ENCODE peak calls at places on chromosomes 3 and 15, in eight cellular contexts. F is testis; G is T follicular helper cell; S is dermis blood vessel endothelial cell; W is substantia nigra; N is cardiac muscle cell; R is left cardiac atrium; Q is stimulated activated CD8-positive, alpha-beta memory T cell treated with anti-CD3 and anti-CD28 coated beads, Interleukin-4, amount 100 ng/mL, for 24 hours. P is an unnamed sample.

GRCh38 chr3:66555214-66555844 is 54.5 kb upstream of the LRIG1 start:
- DNase-seq in F (no peak), G (no peak), S (no peak), W (no peak), N (no peak), R (no peak), Q (no peak), P (no peak)

GRCh38 chr3:141261472-141262171 is 30.0 kb downstream of the PXYLP1 start:
- DNase-seq in F (no peak), G (no peak), S (no peak), W (no peak), N (no peak), R (no peak), Q (no peak), P (no peak)

GRCh38 chr15:87348746-87349145 is 907.8 kb downstream of the NTRK3 start:
- DNase-seq in F (no peak), G (no peak), S (no peak), W (no peak), N (peak; percentile 11), R (no peak), Q (no peak), P (no peak)

GRCh38 chr15:100050877-100051786 is 290.6 kb downstream of the ADAMTS17 start:
- DNase-seq in F (no peak), G (no peak), S (no peak), W (no peak), N (no peak), R (no peak), Q (no peak), P (no peak)

GRCh38 chr15:27854601-27855000 is 244.5 kb downstream of the OCA2 start:
- DNase-seq in F (no peak), G (no peak), S (no peak), W (no peak), N (no peak), R (no peak), Q (no peak), P (no peak)

GRCh38 chr15:100337422-100338044 is 4.2 kb downstream of the ADAMTS17 start:
- DNase-seq in F (no peak), G (no peak), S (no peak), W (no peak), N (no peak), R (no peak), Q (no peak), P (no peak)

GRCh38 chr3:170469151-170470062 is 50.7 kb downstream of the CLDN11 start:
- DNase-seq in F (no peak), G (no peak), S (no peak), W (no peak), N (no peak), R (no peak), Q (no peak), P (no peak)

GRCh38 chr15:60396964-60397771 is 618 bp downstream of the ANXA2 start:
- DNase-seq in F (peak; percentile 64), G (peak; percentile 11), S (peak; percentile 69), W (no peak), N (peak; percentile 78), R (peak; percentile 77), Q (peak; percentile 34), P (peak; percentile 76)

GRCh38 chr3:154730221-154730620 is 300.2 kb upstream of the GPR149 start:
- DNase-seq in F (no peak), G (no peak), S (no peak), W (no peak), N (no peak), R (no peak), Q (no peak), P (no peak)

GRCh38 chr3:43759297-43759782 is 68.6 kb downstream of the ABHD5 start:
- DNase-seq in F (no peak), G (no peak), S (peak; percentile 79), W (no peak), N (peak; percentile 46), R (peak; percentile 40), Q (no peak), P (peak; percentile 9)

GRCh38 chr3:134104031-134104430 is 74.3 kb upstream of the SLCO2A1 start:
- DNase-seq in F (no peak), G (no peak), S (peak; percentile 57), W (no peak), N (peak; percentile 17), R (no peak), Q (no peak), P (no peak)

GRCh38 chr3:152564454-152564853 is 270.5 kb upstream of the P2RY1 start:
- DNase-seq in F (no peak), G (no peak), S (no peak), W (no peak), N (no peak), R (no peak), Q (no peak), P (no peak)

GRCh38 chr3:152438181-152438580 is 169.5 kb downstream of the MBNL1 start:
- DNase-seq in F (no peak), G (no peak), S (no peak), W (no peak), N (no peak), R (no peak), Q (no peak), P (no peak)

GRCh38 chr15:83911345-83911744 is 257.4 kb downstream of the ADAMTSL3 start:
- DNase-seq in F (no peak), G (no peak), S (no peak), W (no peak), N (no peak), R (no peak), Q (no peak), P (no peak)

GRCh38 chr15:78415284-78415683 is 22.7 kb upstream of the IREB2 start:
- DNase-seq in F (no peak), G (no peak), S (peak; percentile 41), W (no peak), N (peak; percentile 47), R (no peak), Q (no peak), P (no peak)

GRCh38 chr3:110741891-110742290 is 329.7 kb upstream of the NECTIN3 start:
- DNase-seq in F (no peak), G (no peak), S (no peak), W (no peak), N (no peak), R (no peak), Q (no peak), P (no peak)

GRCh38 chr15:94584833-94585244 is 353.5 kb downstream of the MCTP2 start:
- DNase-seq in F (no peak), G (no peak), S (peak; percentile 95), W (peak; percentile 2), N (peak; percentile 57), R (peak; percentile 21), Q (peak; percentile 22), P (no peak)

GRCh38 chr15:37095197-37095992 is 5.0 kb downstream of the MEIS2 start:
- DNase-seq in F (no peak), G (no peak), S (peak; percentile 36), W (no peak), N (no peak), R (no peak), Q (no peak), P (no peak)

GRCh38 chr15:68930268-68931022 is at the start of gene SPESP1:
- DNase-seq in F (peak; percentile 80), G (peak; percentile 36), S (peak; percentile 85), W (peak; percentile 25), N (peak; percentile 76), R (peak; percentile 68), Q (peak; percentile 24), P (peak; percentile 78)

GRCh38 chr3:189269356-189269755 is 97.6 kb downstream of the TPRG1 start:
- DNase-seq in F (no peak), G (no peak), S (no peak), W (no peak), N (peak; percentile 14), R (no peak), Q (no peak), P (no peak)

GRCh38 chr3:141784096-141784495 is 20.9 kb downstream of the GRK7 start:
- DNase-seq in F (no peak), G (no peak), S (no peak), W (no peak), N (no peak), R (no peak), Q (no peak), P (no peak)

GRCh38 chr15:65827065-65827464 is 35.0 kb upstream of the DENND4A start:
- DNase-seq in F (no peak), G (no peak), S (no peak), W (no peak), N (no peak), R (no peak), Q (no peak), P (no peak)

GRCh38 chr3:172591876-172592771 is 68.9 kb upstream of the TNFSF10 start:
- DNase-seq in F (no peak), G (peak; percentile 42), S (no peak), W (peak; percentile 4), N (no peak), R (no peak), Q (peak; percentile 69), P (peak; percentile 21)

GRCh38 chr3:37254316-37254715 is 79.9 kb upstream of the LRRFIP2 start:
- DNase-seq in F (no peak), G (no peak), S (no peak), W (no peak), N (no peak), R (no peak), Q (no peak), P (no peak)

GRCh38 chr3:185605566-185605965 is 19.5 kb downstream of the SENP2 start:
- DNase-seq in F (no peak), G (no peak), S (peak; percentile 60), W (no peak), N (no peak), R (no peak), Q (no peak), P (no peak)

GRCh38 chr3:48445277-48445882 is 1.2 kb upstream of the ATRIP start:
- DNase-seq in F (no peak), G (no peak), S (no peak), W (no peak), N (no peak), R (no peak), Q (no peak), P (no peak)

GRCh38 chr3:129504471-129505100 is 23.9 kb upstream of the RHO start:
- DNase-seq in F (no peak), G (no peak), S (no peak), W (no peak), N (no peak), R (no peak), Q (no peak), P (no peak)

GRCh38 chr15:36958611-36959010 is 141.7 kb downstream of the MEIS2 start:
- DNase-seq in F (no peak), G (no peak), S (no peak), W (no peak), N (no peak), R (no peak), Q (no peak), P (no peak)

GRCh38 chr3:51798561-51798960 is 19.5 kb upstream of the IQCF6 start:
- DNase-seq in F (no peak), G (no peak), S (no peak), W (no peak), N (no peak), R (no peak), Q (no peak), P (no peak)

GRCh38 chr3:54198556-54198955 is 76.2 kb downstream of the CACNA2D3 start:
- DNase-seq in F (no peak), G (no peak), S (no peak), W (no peak), N (no peak), R (no peak), Q (no peak), P (no peak)

GRCh38 chr3:107798381-107798780 is 275.6 kb downstream of the BBX start:
- DNase-seq in F (no peak), G (no peak), S (peak; percentile 47), W (no peak), N (peak; percentile 72), R (no peak), Q (no peak), P (no peak)

GRCh38 chr3:100149130-100149529 is 34.8 kb upstream of the FILIP1L start:
- DNase-seq in F (no peak), G (no peak), S (no peak), W (no peak), N (no peak), R (no peak), Q (no peak), P (peak; percentile 16)

GRCh38 chr15:63605816-63606215 is 8.6 kb downstream of the FBXL22 start:
- DNase-seq in F (no peak), G (no peak), S (peak; percentile 51), W (no peak), N (no peak), R (no peak), Q (peak; percentile 30), P (no peak)

GRCh38 chr3:23601020-23601822 is 204.5 kb upstream of the UBE2E1 start:
- DNase-seq in F (peak; percentile 26), G (no peak), S (no peak), W (no peak), N (no peak), R (no peak), Q (no peak), P (no peak)